ENCODE peak calls at places on chromosomes 16 and 17, in eight cellular contexts. U is neural progenitor cell, B is H9, I is ovary, M is tibial artery, Q is heart right ventricle, E is nephron progenitor cell, F is neural crest cell. C is an unnamed sample.

GRCh38 chr16:84229421-84229820 is 10.4 kb downstream of the KCNG4 start:
- DNase-seq in B (no peak), M (no peak), Q (no peak), I (no peak), U (no peak), F (no peak), E (no peak), C (no peak)

GRCh38 chr16:22671301-22672076 is 142.5 kb upstream of the HS3ST2 start:
- DNase-seq in F (no peak), I (no peak), E (no peak), B (peak; percentile 39), M (no peak), Q (no peak), U (peak; percentile 47), C (no peak)

GRCh38 chr16:23290189-23291062 is 11.7 kb upstream of the SCNN1B start:
- DNase-seq in F (no peak), B (no peak), I (no peak), U (no peak), Q (no peak), E (no peak), M (no peak), C (no peak)

GRCh38 chr16:49528564-49529150 is 155.1 kb downstream of the C16orf78 start:
- DNase-seq in Q (no peak), U (no peak), I (no peak), E (no peak), F (no peak), B (no peak), M (no peak), C (no peak)

GRCh38 chr17:45170976-45171337 is 9.3 kb downstream of the HEXIM2 start:
- DNase-seq in M (peak; percentile 90), E (no peak), Q (peak; percentile 55), I (no peak), U (no peak), F (no peak), B (peak; percentile 38), C (no peak)

GRCh38 chr17:55577011-55577586 is 65.8 kb upstream of the SMIM36 start:
- DNase-seq in E (no peak), B (no peak), Q (peak; percentile 30), U (no peak), F (no peak), M (peak; percentile 68), I (peak; percentile 56), C (no peak)

GRCh38 chr16:85415196-85415988 is 197.7 kb upstream of the GSE1 start:
- DNase-seq in U (no peak), I (peak; percentile 29), F (no peak), E (peak; percentile 73), Q (no peak), M (peak; percentile 18), B (no peak), C (no peak)

GRCh38 chr16:85329999-85330693 is 217.9 kb upstream of the CIBAR2 start:
- DNase-seq in B (no peak), I (no peak), F (no peak), U (peak; percentile 76), Q (no peak), E (no peak), M (no peak), C (no peak)

GRCh38 chr17:55271223-55271571 is 6.4 kb downstream of the HLF start:
- DNase-seq in F (no peak), Q (no peak), I (no peak), E (no peak), B (no peak), M (no peak), U (no peak), C (no peak)

GRCh38 chr17:39671651-39672521 is 3.6 kb downstream of the PNMT start:
- DNase-seq in Q (no peak), M (no peak), E (peak; percentile 55), U (peak; percentile 79), F (peak; percentile 27), I (peak; percentile 56), B (peak; percentile 86), C (no peak)

GRCh38 chr16:54135361-54136275 is 151.0 kb downstream of the IRX3 start:
- DNase-seq in E (no peak), M (no peak), Q (no peak), U (no peak), F (no peak), I (no peak), B (no peak), C (no peak)

GRCh38 chr17:37135581-37135980 is 186.8 kb downstream of the AATF start:
- DNase-seq in B (no peak), U (no peak), I (no peak), Q (no peak), F (no peak), M (no peak), E (no peak), C (no peak)

GRCh38 chr16:4664538-4665418 is 28.6 kb upstream of the NUDT16L1 start:
- DNase-seq in F (no peak), E (no peak), I (peak; percentile 67), U (no peak), M (no peak), Q (peak; percentile 42), B (peak; percentile 49), C (no peak)

GRCh38 chr16:69166221-69166833 is 20.6 kb upstream of the SNTB2 start:
- DNase-seq in U (no peak), I (no peak), Q (no peak), E (no peak), F (no peak), B (no peak), M (no peak), C (no peak)

GRCh38 chr17:31558748-31559646 is 167.5 kb downstream of the RAB11FIP4 start:
- DNase-seq in U (peak; percentile 85), E (peak; percentile 75), Q (peak; percentile 84), I (peak; percentile 88), F (peak; percentile 66), B (peak; percentile 88), M (peak; percentile 73), C (peak; percentile 47)
- TF ChIP-seq CTCF in U (peak; percentile 84), E (peak; percentile 51), Q (peak; percentile 92), I (peak; percentile 94), F (peak; percentile 78), B (peak; percentile 82), M (peak; percentile 97), C (peak; percentile 88)

GRCh38 chr16:88384222-88385111 is 1.7 kb downstream of the ZNF469 start:
- DNase-seq in B (no peak), M (no peak), Q (no peak), U (no peak), I (peak; percentile 21), E (no peak), F (no peak), C (no peak)

GRCh38 chr16:88381820-88382451 is 823 bp upstream of the ZNF469 start:
- DNase-seq in Q (no peak), E (no peak), I (peak; percentile 34), B (peak; percentile 72), M (no peak), U (no peak), F (no peak), C (no peak)

GRCh38 chr16:88382491-88383400 is at the start of gene ZNF469:
- DNase-seq in M (no peak), Q (no peak), U (peak; percentile 69), I (peak; percentile 62), E (peak; percentile 68), F (no peak), B (no peak), C (no peak)

GRCh38 chr16:88385112-88385594 is 2.4 kb downstream of the ZNF469 start:
- DNase-seq in M (no peak), Q (no peak), F (no peak), I (no peak), U (no peak), E (no peak), B (no peak), C (no peak)

DNA sequence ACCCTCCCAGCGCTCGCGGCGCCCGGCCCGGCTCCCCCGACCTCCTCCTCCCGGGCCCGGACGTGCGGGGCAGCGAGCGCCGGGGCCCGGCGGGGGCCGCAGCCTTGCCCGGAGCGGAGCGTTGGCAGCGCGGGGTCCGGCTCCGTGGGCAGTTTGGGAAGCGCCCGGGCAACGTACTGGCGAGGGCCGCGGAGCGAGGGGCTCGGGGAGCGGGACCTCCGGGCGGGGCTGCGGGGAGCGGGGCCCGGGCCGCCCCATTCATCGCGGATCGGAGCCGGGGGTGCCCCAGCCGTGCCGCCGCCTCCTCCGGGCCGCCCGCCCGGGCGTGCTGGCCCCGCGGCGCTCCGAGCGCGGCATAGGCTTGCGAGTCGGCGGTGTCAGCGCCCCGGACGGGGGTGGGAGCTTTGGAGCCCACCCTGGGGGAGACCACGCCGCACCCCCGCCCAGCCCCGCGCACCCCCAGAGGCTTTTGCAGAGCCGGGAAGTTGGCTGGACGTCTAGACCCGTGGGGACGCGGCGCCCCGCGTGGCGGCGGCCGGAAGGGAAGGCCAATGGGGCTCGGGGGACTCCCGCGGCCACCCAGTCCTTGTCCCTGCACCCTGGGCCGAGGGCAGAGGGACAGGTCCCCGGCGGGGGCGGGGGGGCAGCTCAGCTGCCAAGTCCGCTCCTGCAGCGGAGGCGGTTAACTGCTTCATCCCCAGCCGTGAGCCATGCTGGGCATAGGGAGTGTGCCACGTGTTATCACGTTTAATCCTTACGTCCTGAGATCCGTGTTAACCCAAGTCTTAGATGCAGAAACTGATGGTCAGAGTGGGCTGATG is 852 bp downstream of the ZNF469 start:
- DNase-seq in B (no peak), Q (no peak), F (peak; percentile 45), M (no peak), I (peak; percentile 72), U (peak; percentile 58), E (peak; percentile 60), C (peak; percentile 38)
- TF ChIP-seq CTCF in B (peak; percentile 43), Q (no peak), F (peak; percentile 58), M (peak; percentile 46), I (peak; percentile 69), U (peak; percentile 51), E (peak; percentile 41), C (peak; percentile 59)

DNA sequence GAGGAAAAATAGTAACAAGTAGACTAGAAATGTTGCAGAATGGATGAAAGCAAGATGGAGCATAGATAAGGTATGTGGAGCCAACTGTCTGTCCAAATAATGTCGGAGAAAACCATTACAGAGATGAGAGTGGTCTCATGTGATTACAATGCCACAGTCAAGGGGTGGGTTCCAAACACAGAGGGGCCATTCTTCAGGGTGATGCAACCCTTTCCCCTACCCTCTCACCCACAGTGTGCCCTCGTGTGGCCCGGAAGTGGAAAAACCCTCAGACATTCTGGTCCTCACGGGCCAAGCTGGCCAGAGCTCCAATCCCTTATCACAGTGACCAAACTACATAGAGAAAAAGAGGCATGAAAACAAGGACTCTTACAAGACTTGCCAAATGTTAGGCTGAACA is 17.7 kb upstream of the HS3ST3A1 start:
- DNase-seq in F (no peak), I (no peak), E (no peak), Q (no peak), M (no peak), B (peak; percentile 43), U (no peak), C (no peak)
- TF ChIP-seq CTCF in F (no peak), I (no peak), E (no peak), Q (no peak), M (no peak), B (peak; percentile 48), U (peak; percentile 27), C (no peak)

DNA sequence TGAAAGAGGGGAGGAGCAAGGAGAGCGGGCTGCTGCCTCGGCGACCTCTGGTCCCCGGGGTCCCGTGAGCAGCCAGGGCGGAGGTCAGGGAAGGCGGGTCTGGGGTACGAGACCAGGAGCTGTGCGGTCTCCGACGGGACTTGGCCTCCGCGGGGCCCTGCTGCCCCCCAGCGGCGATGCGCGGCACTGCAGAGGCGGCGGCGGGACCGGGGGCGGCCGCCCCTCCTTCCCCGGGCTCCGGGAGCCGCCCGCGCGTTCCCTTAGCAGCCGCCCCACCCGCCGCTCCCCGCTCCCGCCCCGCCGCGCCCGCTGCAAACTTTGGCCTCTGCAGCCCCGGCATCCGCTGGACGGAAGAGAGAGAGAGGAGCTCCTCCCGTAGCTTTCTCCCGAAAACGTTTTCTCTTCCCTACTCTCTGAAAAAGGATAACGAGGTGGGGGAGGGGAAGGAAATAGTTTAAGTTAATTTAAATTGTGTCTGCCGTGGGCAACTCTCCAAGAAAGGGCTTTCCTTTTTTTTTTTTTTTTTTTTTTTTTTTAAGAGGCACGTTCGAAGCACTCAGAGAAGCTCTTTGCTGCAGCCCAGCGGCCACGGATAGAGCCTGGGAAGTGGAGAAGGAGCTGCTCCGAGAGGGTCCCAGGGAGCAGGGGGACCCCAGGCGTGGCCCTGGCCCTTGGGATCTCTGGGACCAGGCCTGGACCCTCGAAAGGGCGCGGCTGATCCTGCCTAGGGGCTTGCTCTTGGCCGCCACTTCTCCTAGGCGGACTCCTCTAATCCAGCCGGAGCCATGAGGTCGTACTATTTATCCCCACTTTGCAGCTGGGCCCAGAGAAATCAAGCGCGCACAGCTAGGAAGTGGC is 43.2 kb downstream of the C16orf82 start:
- DNase-seq in B (peak; percentile 90), U (peak; percentile 94), I (peak; percentile 64), Q (peak; percentile 82), M (peak; percentile 57), F (peak; percentile 97), E (peak; percentile 96), C (peak; percentile 92)
- TF ChIP-seq CTCF in B (peak; percentile 93), U (peak; percentile 61), I (peak; percentile 41), Q (peak; percentile 97), M (peak; percentile 66), F (peak; percentile 93), E (peak; percentile 78), C (peak; percentile 96)